ENCODE peak calls at places on chromosomes 4 and X, in five cellular contexts. Y is Karpas-422; P is thoracic aorta; R is CD8-positive, alpha-beta memory T cell; A is right lobe of liver. F is an unnamed sample. For H3K4me1, the result is how much of the 10 kb centered on the place peaks cover.

GRCh38 chr4:103902730-103903129 is 182.9 kb upstream of the TACR3 start:
- DNase-seq in Y (no peak), P (no peak), R (no peak), A (no peak), F (no peak)

GRCh38 chr4:77734928-77735327 is 84.2 kb downstream of the CNOT6L start:
- DNase-seq in Y (no peak), P (no peak), R (peak), A (no peak), F (no peak)

GRCh38 chrX:55801811-55802210 is 84.3 kb downstream of the RRAGB start:
- DNase-seq in Y (no peak), P (no peak), R (no peak), A (no peak), F (no peak)

GRCh38 chrX:38879631-38880220 is 78.5 kb downstream of the MID1IP1 start:
- DNase-seq in Y (no peak), P (no peak), R (no peak), A (no peak), F (peak)

GRCh38 chr4:163618845-163619244 is 124.4 kb downstream of the TMA16 start:
- DNase-seq in Y (no peak), P (no peak), R (no peak), A (no peak), F (no peak)

GRCh38 chrX:74180716-74181115 is 123.3 kb upstream of the ZCCHC13 start:
- DNase-seq in Y (no peak), P (no peak), R (no peak), A (no peak), F (no peak)

GRCh38 chr4:181416966-181417365 is 826.2 kb upstream of the TENM3 start:
- DNase-seq in Y (no peak), P (no peak), R (no peak), A (no peak), F (no peak)

GRCh38 chr4:1377606-1378261 is 28.5 kb downstream of the NKX1-1 start:
- DNase-seq in Y (no peak), P (no peak), R (no peak), A (peak), F (peak)

GRCh38 chr4:51885371-51885770 is 42.4 kb downstream of the DCUN1D4 start:
- DNase-seq in Y (peak), P (no peak), R (no peak), A (no peak), F (no peak)

GRCh38 chrX:119736206-119736764 is 22.1 kb upstream of the SOWAHD start:
- DNase-seq in Y (no peak), P (no peak), R (no peak), A (no peak), F (no peak)

GRCh38 chr4:128810331-128810870 is 901 bp downstream of the JADE1 start:
- DNase-seq in Y (peak), P (no peak), R (peak), A (peak), F (peak)

GRCh38 chr4:147309434-147309833 is 171.5 kb upstream of the EDNRA start:
- DNase-seq in Y (no peak), P (no peak), R (no peak), A (no peak), F (no peak)

GRCh38 chr4:89245459-89245858 is 62.1 kb downstream of the GPRIN3 start:
- DNase-seq in Y (no peak), P (no peak), R (no peak), A (no peak), F (no peak)

GRCh38 chrX:17432158-17432557 is 57.2 kb downstream of the NHS start:
- DNase-seq in Y (no peak), P (no peak), R (no peak), A (no peak), F (no peak)

GRCh38 chr4:98728433-98728832 is 70.0 kb upstream of the TSPAN5 start:
- DNase-seq in Y (no peak), P (no peak), R (no peak), A (no peak), F (no peak)

GRCh38 chrX:150035531-150035930 is 97.2 kb upstream of the EOLA2 start:
- DNase-seq in Y (no peak), P (no peak), R (no peak), A (no peak), F (no peak)

GRCh38 chr4:102713096-102713495 is 47.7 kb downstream of the MANBA start:
- DNase-seq in Y (no peak), P (no peak), R (no peak), A (no peak), F (no peak)

GRCh38 chr4:20194079-20195013 is 57.4 kb upstream of the SLIT2 start:
- DNase-seq in Y (no peak), P (no peak), R (no peak), A (no peak), F (no peak)
- H3K27ac ChIP-seq in Y (no peak), P (no peak), R (no peak), A (no peak), F (peak)

GRCh38 chr4:3116955-3117354 is 42.5 kb downstream of the HTT start:
- DNase-seq in Y (no peak), P (no peak), R (no peak), A (no peak), F (no peak)

GRCh38 chr4:3118281-3118680 is 43.8 kb downstream of the HTT start:
- DNase-seq in Y (no peak), P (no peak), R (no peak), A (no peak), F (no peak)

GRCh38 chr4:3114377-3114776 is 39.9 kb downstream of the HTT start:
- DNase-seq in Y (no peak), P (no peak), R (no peak), A (no peak), F (no peak)

GRCh38 chr4:3112979-3113469 is 38.5 kb downstream of the HTT start:
- DNase-seq in Y (no peak), P (no peak), R (no peak), A (no peak), F (no peak)

GRCh38 chr4:3115637-3116300 is 41.3 kb downstream of the HTT start:
- DNase-seq in Y (no peak), P (no peak), R (no peak), A (no peak), F (no peak)
- H3K4me1 ChIP-seq in Y (under half), P (under half), R (under half), A (under half), F (under half)

GRCh38 chrX:72002886-72003285 is 92.2 kb downstream of the NHSL2 start:
- DNase-seq in Y (no peak), P (no peak), R (no peak), A (no peak), F (no peak)
- H3K27ac ChIP-seq in Y (no peak), P (no peak), R (no peak), A (no peak), F (no peak)

GRCh38 chrX:7147978-7148824 is at the start of gene PUDP:
- DNase-seq in Y (peak), P (peak), R (peak), A (peak), F (peak)

GRCh38 chrX:7146026-7146702 is 1.3 kb upstream of the STS start:
- DNase-seq in Y (no peak), P (no peak), R (no peak), A (no peak), F (no peak)

GRCh38 chrX:7147431-7147977 is at the start of gene STS:
- DNase-seq in Y (peak), P (no peak), R (peak), A (peak), F (peak)

GRCh38 chrX:7146703-7147430 is 645 bp upstream of the STS start:
- DNase-seq in Y (peak), P (no peak), R (no peak), A (no peak), F (peak)

GRCh38 chrX:7149421-7149820 is 1.5 kb upstream of the PUDP start:
- DNase-seq in Y (peak), P (no peak), R (no peak), A (no peak), F (no peak)
- H3K4me1 ChIP-seq in Y (half or more), P (under half), R (under half), A (under half), F (under half)